ENCODE peak calls at places on chromosomes 7 and 10, in ten cellular contexts. One of them, this sample, is unnamed.

GRCh38 chr7:137923380-137923779 is 76.6 kb upstream of the DGKI start:
- ATAC-seq in upper lobe of right lung: no peak
- ATAC-seq in A549: peak
- ATAC-seq in activated CD8-positive, alpha-beta memory T cell treated with anti-CD3 and anti-CD28 coated beads, Interleukin-2, amount 10 ng/mL, durations not matched to agents 7 days and 5 days: no peak
- ATAC-seq in activated CD8-positive, alpha-beta T cell treated with anti-CD3 and anti-CD28 coated beads for 36 hours: peak
- ATAC-seq in CD4-positive, alpha-beta T cell: no peak
- ATAC-seq in stimulated activated naive CD8-positive, alpha-beta T cell treated with anti-CD3 and anti-CD28 coated beads, Interleukin-15, Interleukin-2, amounts not matched to agents 100 U/mL and 50 U/mL, for 24 hours: peak
- ATAC-seq in left ventricle myocardium superior: no peak
- ATAC-seq in activated naive CD8-positive, alpha-beta T cell treated with anti-CD3 and anti-CD28 coated beads, Interleukin-2, amount 10 ng/mL, durations not matched to agents 7 days and 5 days: no peak
- ATAC-seq in lower lobe of right lung: no peak
- ATAC-seq in this sample: no peak

GRCh38 chr7:4733936-4734528 is 41.4 kb upstream of the AP5Z1 start:
- ATAC-seq in upper lobe of right lung: no peak
- ATAC-seq in A549: no peak
- ATAC-seq in activated CD8-positive, alpha-beta memory T cell treated with anti-CD3 and anti-CD28 coated beads, Interleukin-2, amount 10 ng/mL, durations not matched to agents 7 days and 5 days: peak
- ATAC-seq in activated CD8-positive, alpha-beta T cell treated with anti-CD3 and anti-CD28 coated beads for 36 hours: peak
- ATAC-seq in CD4-positive, alpha-beta T cell: peak
- ATAC-seq in stimulated activated naive CD8-positive, alpha-beta T cell treated with anti-CD3 and anti-CD28 coated beads, Interleukin-15, Interleukin-2, amounts not matched to agents 100 U/mL and 50 U/mL, for 24 hours: peak
- ATAC-seq in left ventricle myocardium superior: no peak
- ATAC-seq in activated naive CD8-positive, alpha-beta T cell treated with anti-CD3 and anti-CD28 coated beads, Interleukin-2, amount 10 ng/mL, durations not matched to agents 7 days and 5 days: peak
- ATAC-seq in lower lobe of right lung: no peak
- ATAC-seq in this sample: no peak

GRCh38 chr10:49360271-49361177 is 35.4 kb downstream of the DRGX start:
- ATAC-seq in upper lobe of right lung: peak
- ATAC-seq in A549: no peak
- ATAC-seq in activated CD8-positive, alpha-beta memory T cell treated with anti-CD3 and anti-CD28 coated beads, Interleukin-2, amount 10 ng/mL, durations not matched to agents 7 days and 5 days: no peak
- ATAC-seq in activated CD8-positive, alpha-beta T cell treated with anti-CD3 and anti-CD28 coated beads for 36 hours: no peak
- ATAC-seq in CD4-positive, alpha-beta T cell: no peak
- ATAC-seq in stimulated activated naive CD8-positive, alpha-beta T cell treated with anti-CD3 and anti-CD28 coated beads, Interleukin-15, Interleukin-2, amounts not matched to agents 100 U/mL and 50 U/mL, for 24 hours: no peak
- ATAC-seq in left ventricle myocardium superior: peak
- ATAC-seq in activated naive CD8-positive, alpha-beta T cell treated with anti-CD3 and anti-CD28 coated beads, Interleukin-2, amount 10 ng/mL, durations not matched to agents 7 days and 5 days: no peak
- ATAC-seq in lower lobe of right lung: peak
- ATAC-seq in this sample: no peak

GRCh38 chr10:112778579-112778978 is 171.5 kb upstream of the TCF7L2 start:
- ATAC-seq in upper lobe of right lung: no peak
- ATAC-seq in A549: no peak
- ATAC-seq in activated CD8-positive, alpha-beta memory T cell treated with anti-CD3 and anti-CD28 coated beads, Interleukin-2, amount 10 ng/mL, durations not matched to agents 7 days and 5 days: no peak
- ATAC-seq in activated CD8-positive, alpha-beta T cell treated with anti-CD3 and anti-CD28 coated beads for 36 hours: no peak
- ATAC-seq in CD4-positive, alpha-beta T cell: no peak
- ATAC-seq in stimulated activated naive CD8-positive, alpha-beta T cell treated with anti-CD3 and anti-CD28 coated beads, Interleukin-15, Interleukin-2, amounts not matched to agents 100 U/mL and 50 U/mL, for 24 hours: no peak
- ATAC-seq in left ventricle myocardium superior: no peak
- ATAC-seq in activated naive CD8-positive, alpha-beta T cell treated with anti-CD3 and anti-CD28 coated beads, Interleukin-2, amount 10 ng/mL, durations not matched to agents 7 days and 5 days: no peak
- ATAC-seq in lower lobe of right lung: no peak
- ATAC-seq in this sample: no peak

GRCh38 chr10:7622969-7623368 is 43.8 kb downstream of the ITIH5 start:
- ATAC-seq in upper lobe of right lung: peak
- ATAC-seq in A549: no peak
- ATAC-seq in activated CD8-positive, alpha-beta memory T cell treated with anti-CD3 and anti-CD28 coated beads, Interleukin-2, amount 10 ng/mL, durations not matched to agents 7 days and 5 days: no peak
- ATAC-seq in activated CD8-positive, alpha-beta T cell treated with anti-CD3 and anti-CD28 coated beads for 36 hours: no peak
- ATAC-seq in CD4-positive, alpha-beta T cell: no peak
- ATAC-seq in stimulated activated naive CD8-positive, alpha-beta T cell treated with anti-CD3 and anti-CD28 coated beads, Interleukin-15, Interleukin-2, amounts not matched to agents 100 U/mL and 50 U/mL, for 24 hours: no peak
- ATAC-seq in left ventricle myocardium superior: peak
- ATAC-seq in activated naive CD8-positive, alpha-beta T cell treated with anti-CD3 and anti-CD28 coated beads, Interleukin-2, amount 10 ng/mL, durations not matched to agents 7 days and 5 days: no peak
- ATAC-seq in lower lobe of right lung: no peak
- ATAC-seq in this sample: no peak

GRCh38 chr10:127755758-127756157 is 18.8 kb downstream of the FOXI2 start:
- ATAC-seq in upper lobe of right lung: peak
- ATAC-seq in A549: no peak
- ATAC-seq in activated CD8-positive, alpha-beta memory T cell treated with anti-CD3 and anti-CD28 coated beads, Interleukin-2, amount 10 ng/mL, durations not matched to agents 7 days and 5 days: no peak
- ATAC-seq in activated CD8-positive, alpha-beta T cell treated with anti-CD3 and anti-CD28 coated beads for 36 hours: no peak
- ATAC-seq in CD4-positive, alpha-beta T cell: no peak
- ATAC-seq in stimulated activated naive CD8-positive, alpha-beta T cell treated with anti-CD3 and anti-CD28 coated beads, Interleukin-15, Interleukin-2, amounts not matched to agents 100 U/mL and 50 U/mL, for 24 hours: no peak
- ATAC-seq in left ventricle myocardium superior: no peak
- ATAC-seq in activated naive CD8-positive, alpha-beta T cell treated with anti-CD3 and anti-CD28 coated beads, Interleukin-2, amount 10 ng/mL, durations not matched to agents 7 days and 5 days: no peak
- ATAC-seq in lower lobe of right lung: peak
- ATAC-seq in this sample: no peak

GRCh38 chr7:77434570-77434969 is 18.4 kb upstream of the GSAP start:
- ATAC-seq in upper lobe of right lung: peak
- ATAC-seq in A549: no peak
- ATAC-seq in activated CD8-positive, alpha-beta memory T cell treated with anti-CD3 and anti-CD28 coated beads, Interleukin-2, amount 10 ng/mL, durations not matched to agents 7 days and 5 days: no peak
- ATAC-seq in activated CD8-positive, alpha-beta T cell treated with anti-CD3 and anti-CD28 coated beads for 36 hours: no peak
- ATAC-seq in CD4-positive, alpha-beta T cell: no peak
- ATAC-seq in stimulated activated naive CD8-positive, alpha-beta T cell treated with anti-CD3 and anti-CD28 coated beads, Interleukin-15, Interleukin-2, amounts not matched to agents 100 U/mL and 50 U/mL, for 24 hours: no peak
- ATAC-seq in left ventricle myocardium superior: no peak
- ATAC-seq in activated naive CD8-positive, alpha-beta T cell treated with anti-CD3 and anti-CD28 coated beads, Interleukin-2, amount 10 ng/mL, durations not matched to agents 7 days and 5 days: no peak
- ATAC-seq in lower lobe of right lung: peak
- ATAC-seq in this sample: no peak

GRCh38 chr10:51082857-51083256 is 8.6 kb downstream of the PRKG1 start:
- ATAC-seq in upper lobe of right lung: no peak
- ATAC-seq in A549: no peak
- ATAC-seq in activated CD8-positive, alpha-beta memory T cell treated with anti-CD3 and anti-CD28 coated beads, Interleukin-2, amount 10 ng/mL, durations not matched to agents 7 days and 5 days: no peak
- ATAC-seq in activated CD8-positive, alpha-beta T cell treated with anti-CD3 and anti-CD28 coated beads for 36 hours: no peak
- ATAC-seq in CD4-positive, alpha-beta T cell: no peak
- ATAC-seq in stimulated activated naive CD8-positive, alpha-beta T cell treated with anti-CD3 and anti-CD28 coated beads, Interleukin-15, Interleukin-2, amounts not matched to agents 100 U/mL and 50 U/mL, for 24 hours: no peak
- ATAC-seq in left ventricle myocardium superior: no peak
- ATAC-seq in activated naive CD8-positive, alpha-beta T cell treated with anti-CD3 and anti-CD28 coated beads, Interleukin-2, amount 10 ng/mL, durations not matched to agents 7 days and 5 days: no peak
- ATAC-seq in lower lobe of right lung: no peak
- ATAC-seq in this sample: no peak

GRCh38 chr10:62018141-62018911 is 116.8 kb downstream of the ARID5B start:
- ATAC-seq in upper lobe of right lung: no peak
- ATAC-seq in A549: no peak
- ATAC-seq in activated CD8-positive, alpha-beta memory T cell treated with anti-CD3 and anti-CD28 coated beads, Interleukin-2, amount 10 ng/mL, durations not matched to agents 7 days and 5 days: no peak
- ATAC-seq in activated CD8-positive, alpha-beta T cell treated with anti-CD3 and anti-CD28 coated beads for 36 hours: no peak
- ATAC-seq in CD4-positive, alpha-beta T cell: no peak
- ATAC-seq in stimulated activated naive CD8-positive, alpha-beta T cell treated with anti-CD3 and anti-CD28 coated beads, Interleukin-15, Interleukin-2, amounts not matched to agents 100 U/mL and 50 U/mL, for 24 hours: no peak
- ATAC-seq in left ventricle myocardium superior: no peak
- ATAC-seq in activated naive CD8-positive, alpha-beta T cell treated with anti-CD3 and anti-CD28 coated beads, Interleukin-2, amount 10 ng/mL, durations not matched to agents 7 days and 5 days: no peak
- ATAC-seq in lower lobe of right lung: no peak
- ATAC-seq in this sample: peak

This sample was measured in stimulated activated memory B cell treated with anti-CD40 and anti-IgM and Interleukin-4, amounts not matched to agents 10 μg/mL and 1 μg/mL and 100 μg/mL, for 72 hours.